ENCODE peak calls at places on chromosomes 2 and 18, in eight cellular contexts. One of them, this sample, is unnamed.

GRCh38 chr2:239311132-239312040 is 89.4 kb downstream of the HDAC4 start:
- DNase-seq in H9: peak
- DNase-seq in dorsolateral prefrontal cortex: no peak
- DNase-seq in lung: peak
- DNase-seq in prostate gland: peak
- DNase-seq in heart right ventricle: peak
- DNase-seq in MM.1S: no peak
- DNase-seq in tibial artery: peak
- DNase-seq in this sample: peak

GRCh38 chr2:197514754-197515153 is 1.1 kb upstream of the MOB4 start:
- DNase-seq in H9: no peak
- DNase-seq in dorsolateral prefrontal cortex: no peak
- DNase-seq in lung: no peak
- DNase-seq in prostate gland: no peak
- DNase-seq in heart right ventricle: no peak
- DNase-seq in MM.1S: no peak
- DNase-seq in tibial artery: no peak
- DNase-seq in this sample: no peak

GRCh38 chr18:34707670-34708069 is 2.4 kb upstream of the DTNA start:
- DNase-seq in H9: no peak
- DNase-seq in dorsolateral prefrontal cortex: no peak
- DNase-seq in lung: peak
- DNase-seq in prostate gland: no peak
- DNase-seq in heart right ventricle: peak
- DNase-seq in MM.1S: no peak
- DNase-seq in tibial artery: peak
- DNase-seq in this sample: no peak

GRCh38 chr2:231047270-231047921 is 9.3 kb upstream of the PSMD1 start:
- DNase-seq in H9: no peak
- DNase-seq in dorsolateral prefrontal cortex: peak
- DNase-seq in lung: no peak
- DNase-seq in prostate gland: no peak
- DNase-seq in heart right ventricle: no peak
- DNase-seq in MM.1S: no peak
- DNase-seq in tibial artery: no peak
- DNase-seq in this sample: no peak

GRCh38 chr2:36088716-36089328 is 266.8 kb upstream of the CRIM1 start:
- DNase-seq in H9: peak
- DNase-seq in dorsolateral prefrontal cortex: no peak
- DNase-seq in lung: no peak
- DNase-seq in prostate gland: no peak
- DNase-seq in heart right ventricle: no peak
- DNase-seq in MM.1S: no peak
- DNase-seq in tibial artery: no peak
- DNase-seq in this sample: no peak

GRCh38 chr2:161332568-161332967 is 24.3 kb downstream of the PSMD14 start:
- DNase-seq in H9: no peak
- DNase-seq in dorsolateral prefrontal cortex: no peak
- DNase-seq in lung: no peak
- DNase-seq in prostate gland: no peak
- DNase-seq in heart right ventricle: no peak
- DNase-seq in MM.1S: no peak
- DNase-seq in tibial artery: no peak
- DNase-seq in this sample: no peak

GRCh38 chr2:35973132-35973736 is 382.3 kb upstream of the CRIM1 start:
- DNase-seq in H9: no peak
- DNase-seq in dorsolateral prefrontal cortex: no peak
- DNase-seq in lung: no peak
- DNase-seq in prostate gland: no peak
- DNase-seq in heart right ventricle: no peak
- DNase-seq in MM.1S: peak
- DNase-seq in tibial artery: no peak
- DNase-seq in this sample: no peak

GRCh38 chr2:137151731-137152130 is 386.4 kb downstream of the THSD7B start:
- DNase-seq in H9: no peak
- DNase-seq in dorsolateral prefrontal cortex: no peak
- DNase-seq in lung: no peak
- DNase-seq in prostate gland: no peak
- DNase-seq in heart right ventricle: no peak
- DNase-seq in MM.1S: no peak
- DNase-seq in tibial artery: no peak
- DNase-seq in this sample: no peak

GRCh38 chr2:157936464-157936863 is 60.3 kb upstream of the ACVR1 start:
- DNase-seq in H9: no peak
- DNase-seq in dorsolateral prefrontal cortex: no peak
- DNase-seq in lung: no peak
- DNase-seq in prostate gland: no peak
- DNase-seq in heart right ventricle: no peak
- DNase-seq in MM.1S: no peak
- DNase-seq in tibial artery: no peak
- DNase-seq in this sample: no peak

DNA sequence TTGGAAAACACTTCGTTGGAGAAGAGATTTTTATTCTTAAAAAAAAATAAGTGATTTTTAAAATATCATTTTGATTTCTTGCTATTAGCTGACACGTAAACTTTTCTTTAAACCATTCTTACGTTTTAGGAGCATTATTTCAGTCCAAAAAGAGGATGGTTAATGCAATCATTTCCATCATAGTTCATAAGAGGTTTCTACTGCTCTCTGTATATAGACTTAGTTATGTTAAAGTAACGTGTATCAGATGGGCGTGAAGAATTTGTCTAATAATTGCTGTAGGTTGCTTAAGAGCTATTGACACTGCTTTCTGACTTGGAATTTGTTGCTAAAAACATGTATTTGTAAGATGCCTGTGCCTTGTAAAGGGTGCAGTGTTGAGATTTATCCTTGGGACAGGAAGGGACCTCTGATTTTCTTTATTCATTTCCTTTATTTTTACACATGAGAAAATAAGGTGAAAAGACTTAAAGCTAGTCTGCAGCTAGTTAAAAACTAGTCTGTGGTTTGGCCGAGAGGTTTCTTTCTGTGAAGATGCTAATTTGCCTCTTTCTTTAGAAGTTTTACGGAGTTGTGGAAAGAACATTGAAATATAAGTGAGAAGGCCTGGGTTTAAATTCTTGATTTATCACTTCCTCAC is 2.9 kb downstream of the ANKRD12 start:
- DNase-seq in H9: no peak
- DNase-seq in dorsolateral prefrontal cortex: no peak
- DNase-seq in lung: no peak
- DNase-seq in prostate gland: no peak
- DNase-seq in heart right ventricle: no peak
- DNase-seq in MM.1S: no peak
- DNase-seq in tibial artery: no peak
- DNase-seq in this sample: no peak
- H3K27ac ChIP-seq in H9: no peak
- H3K27ac ChIP-seq in dorsolateral prefrontal cortex: no peak
- H3K27ac ChIP-seq in lung: no peak
- H3K27ac ChIP-seq in prostate gland: peak
- H3K27ac ChIP-seq in heart right ventricle: peak
- H3K27ac ChIP-seq in MM.1S: peak
- H3K27ac ChIP-seq in tibial artery: peak
- H3K27ac ChIP-seq in this sample: peak

GRCh38 chr2:241701155-241701404 is 759 bp upstream of the ING5 start:
- DNase-seq in H9: peak
- DNase-seq in dorsolateral prefrontal cortex: no peak
- DNase-seq in lung: no peak
- DNase-seq in prostate gland: no peak
- DNase-seq in heart right ventricle: no peak
- DNase-seq in MM.1S: peak
- DNase-seq in tibial artery: no peak
- DNase-seq in this sample: no peak

GRCh38 chr2:241701405-241702154 is at the start of gene ING5:
- DNase-seq in H9: peak
- DNase-seq in dorsolateral prefrontal cortex: peak
- DNase-seq in lung: peak
- DNase-seq in prostate gland: peak
- DNase-seq in heart right ventricle: peak
- DNase-seq in MM.1S: peak
- DNase-seq in tibial artery: peak
- DNase-seq in this sample: peak

GRCh38 chr2:241702155-241702404 is 241 bp downstream of the ING5 start:
- DNase-seq in H9: no peak
- DNase-seq in dorsolateral prefrontal cortex: no peak
- DNase-seq in lung: no peak
- DNase-seq in prostate gland: no peak
- DNase-seq in heart right ventricle: no peak
- DNase-seq in MM.1S: no peak
- DNase-seq in tibial artery: no peak
- DNase-seq in this sample: no peak

GRCh38 chr2:241703128-241703604 is 1.3 kb downstream of the ING5 start:
- DNase-seq in H9: no peak
- DNase-seq in dorsolateral prefrontal cortex: no peak
- DNase-seq in lung: no peak
- DNase-seq in prostate gland: no peak
- DNase-seq in heart right ventricle: no peak
- DNase-seq in MM.1S: no peak
- DNase-seq in tibial artery: no peak
- DNase-seq in this sample: no peak

GRCh38 chr2:241702405-241703127 is 727 bp downstream of the ING5 start:
- DNase-seq in H9: peak
- DNase-seq in dorsolateral prefrontal cortex: peak
- DNase-seq in lung: peak
- DNase-seq in prostate gland: peak
- DNase-seq in heart right ventricle: peak
- DNase-seq in MM.1S: peak
- DNase-seq in tibial artery: peak
- DNase-seq in this sample: peak
- TF ChIP-seq CTCF in H9: peak
- TF ChIP-seq CTCF in dorsolateral prefrontal cortex: no peak
- TF ChIP-seq CTCF in lung: peak
- TF ChIP-seq CTCF in prostate gland: peak
- TF ChIP-seq CTCF in heart right ventricle: no peak
- TF ChIP-seq CTCF in MM.1S: peak
- TF ChIP-seq CTCF in tibial artery: peak
- TF ChIP-seq CTCF in this sample: peak

GRCh38 chr2:119436993-119437772 is 5.5 kb downstream of the TMEM37 start:
- DNase-seq in H9: peak
- DNase-seq in dorsolateral prefrontal cortex: no peak
- DNase-seq in lung: no peak
- DNase-seq in prostate gland: no peak
- DNase-seq in heart right ventricle: no peak
- DNase-seq in MM.1S: no peak
- DNase-seq in tibial artery: no peak
- DNase-seq in this sample: no peak

GRCh38 chr2:119440501-119440870 is 8.8 kb downstream of the TMEM37 start:
- DNase-seq in H9: peak
- DNase-seq in dorsolateral prefrontal cortex: no peak
- DNase-seq in lung: no peak
- DNase-seq in prostate gland: no peak
- DNase-seq in heart right ventricle: no peak
- DNase-seq in MM.1S: no peak
- DNase-seq in tibial artery: no peak
- DNase-seq in this sample: no peak

GRCh38 chr2:119439574-119440500 is 8.2 kb downstream of the TMEM37 start:
- DNase-seq in H9: peak
- DNase-seq in dorsolateral prefrontal cortex: no peak
- DNase-seq in lung: no peak
- DNase-seq in prostate gland: no peak
- DNase-seq in heart right ventricle: no peak
- DNase-seq in MM.1S: no peak
- DNase-seq in tibial artery: no peak
- DNase-seq in this sample: no peak

GRCh38 chr2:119438128-119438656 is 6.5 kb downstream of the TMEM37 start:
- DNase-seq in H9: peak
- DNase-seq in dorsolateral prefrontal cortex: no peak
- DNase-seq in lung: no peak
- DNase-seq in prostate gland: no peak
- DNase-seq in heart right ventricle: no peak
- DNase-seq in MM.1S: no peak
- DNase-seq in tibial artery: no peak
- DNase-seq in this sample: no peak

DNA sequence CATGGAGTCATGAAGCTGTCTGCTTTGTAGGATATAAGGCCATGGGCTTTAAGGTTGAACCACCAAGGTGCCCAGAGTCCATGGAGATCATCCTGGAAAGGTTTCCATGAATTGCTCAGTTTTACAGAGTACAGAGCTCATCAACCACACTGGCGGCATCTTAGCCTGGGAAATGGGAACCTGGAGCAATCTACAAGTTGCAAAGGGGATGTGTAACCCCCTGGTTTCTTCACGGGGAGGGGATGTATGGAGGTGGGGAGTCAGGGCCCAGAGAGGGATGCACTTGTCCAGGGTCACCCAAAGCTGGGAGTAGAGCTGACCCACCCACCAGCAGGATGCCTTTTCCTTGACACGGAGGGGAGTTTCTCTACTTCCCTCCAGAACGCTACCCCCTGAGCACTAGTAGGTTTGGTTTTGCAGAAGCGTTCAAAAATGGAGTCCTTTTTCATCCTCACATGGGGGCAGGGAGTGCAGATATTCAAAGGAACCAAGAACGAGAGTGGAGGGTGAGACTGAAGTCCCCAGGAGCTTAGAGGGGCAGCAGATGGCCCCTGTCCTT is 7.2 kb downstream of the TMEM37 start:
- DNase-seq in H9: peak
- DNase-seq in dorsolateral prefrontal cortex: no peak
- DNase-seq in lung: no peak
- DNase-seq in prostate gland: no peak
- DNase-seq in heart right ventricle: no peak
- DNase-seq in MM.1S: no peak
- DNase-seq in tibial artery: no peak
- DNase-seq in this sample: no peak
- H3K27ac ChIP-seq in H9: no peak
- H3K27ac ChIP-seq in dorsolateral prefrontal cortex: no peak
- H3K27ac ChIP-seq in lung: no peak
- H3K27ac ChIP-seq in prostate gland: no peak
- H3K27ac ChIP-seq in heart right ventricle: no peak
- H3K27ac ChIP-seq in MM.1S: no peak
- H3K27ac ChIP-seq in tibial artery: no peak
- H3K27ac ChIP-seq in this sample: no peak

DNA sequence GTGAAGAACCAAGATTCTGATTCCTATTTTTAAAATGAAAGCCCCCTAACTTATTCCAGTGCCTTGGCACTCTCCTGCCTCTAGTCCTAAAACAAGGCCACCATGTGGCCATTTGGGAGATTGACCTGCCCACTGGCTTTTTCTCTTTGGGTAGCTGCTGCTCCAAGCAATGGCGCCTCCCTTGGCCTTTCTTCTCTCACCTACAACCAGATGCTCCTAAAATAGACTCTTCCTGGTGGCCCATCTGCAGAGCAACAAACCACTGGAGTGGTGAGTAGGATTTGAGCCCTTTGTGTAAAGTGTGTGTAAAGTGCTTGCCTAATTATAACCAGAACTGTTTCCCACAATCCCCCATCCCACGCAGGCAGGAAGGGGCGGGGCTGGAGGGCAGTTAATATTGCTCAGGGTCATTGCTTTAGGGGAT is 114.2 kb downstream of the FHOD3 start:
- DNase-seq in H9: peak
- DNase-seq in dorsolateral prefrontal cortex: no peak
- DNase-seq in lung: no peak
- DNase-seq in prostate gland: no peak
- DNase-seq in heart right ventricle: no peak
- DNase-seq in MM.1S: no peak
- DNase-seq in tibial artery: no peak
- DNase-seq in this sample: no peak
- TF ChIP-seq CTCF in H9: peak
- TF ChIP-seq CTCF in dorsolateral prefrontal cortex: no peak
- TF ChIP-seq CTCF in lung: no peak
- TF ChIP-seq CTCF in prostate gland: no peak
- TF ChIP-seq CTCF in heart right ventricle: no peak
- TF ChIP-seq CTCF in MM.1S: peak
- TF ChIP-seq CTCF in tibial artery: no peak
- TF ChIP-seq CTCF in this sample: peak